ENCODE peak calls at places on chromosomes 16 and 17, in four cellular contexts. S is HepG2, X is GM12878, C is K562. H is an unnamed sample.

GRCh38 chr17:40501499-40501911 is at the start of gene TNS4:
- DNase-seq in S (peak), C (peak), X (no peak), H (no peak)

GRCh38 chr17:14575349-14575966 is 274.6 kb downstream of the HS3ST3B1 start:
- DNase-seq in C (no peak), X (no peak), S (peak), H (no peak)

GRCh38 chr17:21066394-21066793 is 23.6 kb upstream of the USP22 start:
- DNase-seq in C (no peak), X (no peak), S (no peak), H (no peak)

GRCh38 chr17:40350410-40351184 is 13.9 kb downstream of the GJD3 start:
- DNase-seq in C (no peak), X (no peak), S (no peak), H (no peak)

GRCh38 chr17:60327870-60328362 is 64.0 kb downstream of the USP32 start:
- DNase-seq in S (no peak), C (no peak), X (no peak), H (no peak)

GRCh38 chr16:89815639-89816348 is 653 bp downstream of the FANCA start:
- DNase-seq in C (no peak), X (no peak), S (no peak), H (no peak)

GRCh38 chr17:49523706-49524472 is 28.8 kb downstream of the NGFR start:
- DNase-seq in C (no peak), X (no peak), S (no peak), H (no peak)

GRCh38 chr17:72602517-72603345 is 481.9 kb downstream of the SOX9 start:
- DNase-seq in C (no peak), S (no peak), X (no peak), H (no peak)

GRCh38 chr17:43900858-43901754 is 6.2 kb downstream of the MPP2 start:
- DNase-seq in S (no peak), X (no peak), C (no peak), H (no peak)

GRCh38 chr16:56860226-56861020 is 4.6 kb upstream of the SLC12A3 start:
- DNase-seq in S (peak), X (peak), C (no peak), H (no peak)

GRCh38 chr16:75193265-75193650 is 13.7 kb downstream of the CTRB2 start:
- DNase-seq in X (no peak), C (no peak), S (no peak), H (no peak)

GRCh38 chr17:14299261-14300093 is 1.4 kb upstream of the HS3ST3B1 start:
- DNase-seq in X (no peak), C (peak), S (peak), H (peak)

GRCh38 chr17:801660-802059 is 19.5 kb downstream of the MRM3 start:
- DNase-seq in C (no peak), X (no peak), S (peak), H (no peak)

GRCh38 chr16:68049448-68049847 is 26.4 kb downstream of the DUS2 start:
- DNase-seq in S (no peak), C (no peak), X (no peak), H (no peak)

GRCh38 chr17:80667462-80668277 is 123.0 kb downstream of the RPTOR start:
- DNase-seq in C (no peak), S (peak), X (no peak), H (no peak)
- TF ChIP-seq FOXK2 in C (no peak), S (no peak), X (no peak), H (no peak)

GRCh38 chr16:21645261-21645721 is 7.1 kb downstream of the IGSF6 start:
- DNase-seq in C (no peak), S (no peak), X (peak), H (no peak)
- TF ChIP-seq FOXK2 in C (no peak), S (no peak), X (no peak), H (no peak)

DNA sequence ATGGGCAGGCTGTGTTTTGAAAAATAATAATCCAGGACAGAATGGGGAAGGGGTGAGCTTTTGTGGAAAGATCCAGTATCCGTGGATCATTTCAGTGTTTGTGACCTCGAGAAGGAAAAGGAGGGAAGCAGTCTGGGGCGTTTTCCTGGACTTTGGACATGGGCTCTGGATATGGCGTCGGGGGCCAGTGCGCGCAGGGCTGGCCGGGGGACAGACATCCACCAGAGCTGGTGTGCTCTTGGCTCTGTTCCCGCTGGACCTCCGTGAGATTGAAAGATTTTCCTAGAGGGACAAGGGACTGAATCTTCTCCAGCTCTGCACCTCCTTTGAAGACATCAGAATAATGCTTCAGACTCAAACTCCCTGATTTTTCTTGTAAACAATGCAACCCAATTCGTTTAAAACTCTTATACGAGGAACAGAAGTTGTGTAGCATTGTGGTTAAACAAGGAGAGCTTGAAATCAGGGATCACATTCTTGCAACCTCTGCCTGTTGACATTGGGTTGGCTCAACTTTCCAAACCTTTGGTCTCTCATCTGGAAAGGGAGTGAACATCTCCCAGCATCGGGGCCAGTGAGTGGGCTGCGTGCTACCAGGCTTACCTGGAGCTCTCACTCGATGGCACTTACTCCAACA is 75.9 kb downstream of the C16orf95 start:
- DNase-seq in X (no peak), S (peak), C (no peak), H (no peak)
- TF ChIP-seq FOXK2 in X (no peak), S (no peak), C (no peak), H (no peak)

DNA sequence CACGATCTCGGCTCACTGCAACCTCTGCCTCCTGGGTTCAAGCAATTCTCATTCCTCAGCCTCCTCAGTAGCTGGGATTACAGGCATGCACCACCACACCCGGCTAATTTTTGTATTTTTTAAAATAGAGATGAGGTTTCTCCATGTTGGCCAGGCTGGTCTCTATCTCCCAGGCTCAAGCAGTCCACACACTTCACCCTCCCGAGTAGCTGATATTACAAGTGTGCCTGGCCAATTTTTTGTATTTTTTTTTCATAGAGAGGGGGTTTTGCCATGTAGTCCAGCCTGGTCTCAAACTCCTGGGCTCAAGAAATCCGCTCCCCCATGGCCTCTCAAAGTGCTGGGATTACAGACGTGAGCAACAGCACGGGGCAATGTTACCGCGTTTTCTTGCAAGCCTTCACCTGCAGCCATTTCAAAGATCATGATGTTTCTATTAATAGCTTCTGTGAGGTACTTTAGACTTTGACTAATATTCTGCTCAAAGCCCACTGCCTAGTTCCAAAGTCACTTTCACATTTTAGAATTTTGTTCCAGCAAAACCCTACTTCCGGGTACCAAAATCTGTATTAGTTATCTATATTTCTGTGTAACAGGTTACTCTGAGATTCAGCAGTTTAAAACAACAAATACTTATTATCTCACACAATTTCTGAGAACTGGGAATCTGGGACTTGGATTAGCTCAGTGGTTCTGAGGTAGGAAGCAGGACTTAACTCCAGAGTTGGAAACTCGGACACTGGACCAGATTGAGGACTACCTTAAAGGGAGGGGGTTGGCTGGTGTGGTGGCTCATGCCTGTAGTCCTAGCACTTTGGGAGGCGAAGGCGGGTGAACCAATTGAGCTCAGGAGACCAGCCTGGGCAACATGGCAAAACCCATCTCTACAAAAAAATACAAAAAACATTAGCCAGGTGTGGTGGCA is 12.0 kb upstream of the MED13 start:
- DNase-seq in C (no peak), X (no peak), S (no peak), H (no peak)
- TF ChIP-seq FOXK2 in C (no peak), X (no peak), S (no peak), H (no peak)

DNA sequence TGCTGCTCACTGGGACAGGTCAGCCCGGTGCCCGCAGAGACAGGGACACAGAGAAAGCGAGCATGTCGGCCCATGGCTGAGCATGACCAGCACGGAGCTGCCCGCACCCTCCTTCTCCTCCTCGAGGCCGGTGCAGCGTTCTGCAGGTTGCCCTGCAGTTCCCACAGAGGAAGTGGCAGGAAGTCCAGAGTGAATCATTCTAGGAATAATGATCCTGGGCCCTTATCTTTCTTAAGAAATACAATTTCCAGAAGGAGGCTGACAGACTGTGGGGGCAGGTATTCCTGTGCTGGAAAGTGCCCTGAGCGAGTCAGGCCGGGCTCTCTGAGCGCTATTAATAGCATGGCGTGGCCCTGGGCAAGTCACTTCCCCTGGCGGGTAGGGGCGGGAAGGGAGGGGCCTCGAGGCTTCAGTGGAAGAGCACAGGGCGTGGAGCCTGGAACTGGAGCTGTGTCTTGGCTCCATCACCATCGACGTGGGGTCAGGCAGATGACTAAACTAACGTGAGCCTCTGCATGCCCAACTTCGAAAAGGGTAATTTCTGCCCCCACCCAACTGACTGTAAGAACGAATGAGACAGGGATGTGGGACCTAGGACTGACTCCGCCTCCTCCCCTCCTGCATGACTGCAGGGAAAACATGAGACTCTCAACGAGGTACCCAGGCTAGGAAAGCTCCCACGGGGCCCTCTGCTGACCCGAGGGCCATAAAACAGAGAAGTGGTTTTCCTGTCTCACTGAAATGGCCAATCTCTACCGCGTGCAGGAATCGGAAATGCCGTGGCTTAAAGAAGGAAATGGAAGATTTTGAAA is 9.8 kb downstream of the TMEM204 start:
- DNase-seq in X (peak), S (peak), C (peak), H (peak)
- TF ChIP-seq FOXK2 in X (no peak), S (no peak), C (no peak), H (no peak)

H was measured in HEK293T.